ENCODE peak calls at places on chromosomes 1 and 21, in seven cellular contexts. O is mesendoderm, Y is mesenchymal stem cell, D is H1, T is IMR-90, L is H9, W is neuronal stem cell. P is an unnamed sample.

GRCh38 chr1:207938016-207938415 is 27.1 kb upstream of the CD34 start:
- DNase-seq in L (no peak), D (no peak), O (no peak), W (no peak), T (peak), Y (no peak), P (no peak)

GRCh38 chr1:24893431-24893830 is 36.6 kb downstream of the RUNX3 start:
- DNase-seq in O (no peak), Y (no peak), D (no peak), W (no peak), L (no peak), T (no peak), P (no peak)

GRCh38 chr21:31924548-31924947 is 51.7 kb downstream of the HUNK start:
- DNase-seq in D (no peak), L (no peak), Y (no peak), W (no peak), T (no peak), O (no peak), P (peak)

GRCh38 chr1:204716687-204717086 is 31.1 kb upstream of the LRRN2 start:
- DNase-seq in T (no peak), D (no peak), L (no peak), O (no peak), W (no peak), Y (no peak), P (no peak)

GRCh38 chr1:30083800-30084464 is 639.5 kb downstream of the MATN1 start:
- DNase-seq in T (peak), O (peak), W (no peak), L (no peak), Y (peak), D (no peak), P (no peak)

GRCh38 chr1:158564608-158565007 is 5.8 kb downstream of the OR6P1 start:
- DNase-seq in W (no peak), O (peak), D (no peak), L (no peak), T (no peak), Y (no peak), P (no peak)

GRCh38 chr1:53183277-53183990 is 13.2 kb upstream of the CPT2 start:
- DNase-seq in D (no peak), T (peak), Y (peak), W (no peak), O (peak), L (no peak), P (peak)

GRCh38 chr1:3227372-3227704 is 158.3 kb downstream of the PRDM16 start:
- DNase-seq in T (no peak), Y (no peak), W (no peak), D (no peak), O (no peak), L (no peak), P (no peak)

GRCh38 chr1:76826072-76826827 is 41.0 kb upstream of the ST6GALNAC5 start:
- DNase-seq in D (no peak), T (peak), Y (peak), L (no peak), O (no peak), W (no peak), P (no peak)

GRCh38 chr1:46333300-46334029 is 7.1 kb upstream of the NSUN4 start:
- DNase-seq in W (no peak), O (peak), L (peak), T (peak), Y (peak), D (peak), P (no peak)

DNA sequence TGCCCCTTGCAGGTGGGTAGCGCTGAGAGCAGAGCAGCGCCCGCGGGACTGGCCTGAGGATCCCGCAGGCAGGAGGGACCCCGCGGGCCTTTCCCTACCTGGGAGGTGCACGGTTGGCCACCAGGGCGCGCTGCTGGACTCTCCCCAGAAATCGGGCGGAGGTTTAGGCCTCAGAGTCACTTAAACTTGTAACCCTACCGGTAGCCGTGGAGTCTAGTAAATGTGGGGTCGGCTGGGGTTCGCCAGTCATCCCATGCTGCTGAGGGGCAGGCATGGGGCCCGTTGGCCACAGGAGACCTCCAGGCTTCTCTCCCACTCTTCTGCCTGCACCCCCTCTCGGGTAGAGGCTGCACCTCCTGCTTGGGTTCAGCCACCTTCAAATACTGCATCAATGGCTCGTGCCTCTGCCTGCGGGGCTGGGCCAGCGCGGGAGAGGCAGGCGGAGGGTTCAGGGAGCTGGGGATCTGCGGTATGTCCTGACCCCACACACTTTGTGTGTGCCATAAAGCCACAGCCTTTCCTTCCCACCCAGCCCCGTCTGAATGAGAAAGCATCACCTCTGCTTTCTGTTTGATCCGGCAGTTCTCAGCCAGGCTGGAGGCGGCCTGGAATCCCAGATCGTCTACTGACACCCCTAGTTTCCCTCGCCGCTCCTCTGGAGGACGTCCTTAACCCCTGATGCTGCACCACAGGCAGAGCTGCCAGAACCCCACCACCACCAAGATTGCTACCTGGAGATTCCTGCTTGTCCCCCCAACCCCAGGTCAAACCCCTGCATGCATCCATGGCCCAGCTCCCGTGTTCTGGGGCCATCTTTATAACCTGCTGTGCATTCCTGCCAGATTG is 12.3 kb upstream of the GSTM4 start:
- DNase-seq in W (peak), T (peak), Y (peak), O (peak), D (peak), L (peak), P (peak)
- H3K9ac ChIP-seq in W (peak), T (no peak), Y (peak), O (no peak), D (no peak), L (no peak), P (no peak)

GRCh38 chr1:229757226-229757625 is 131.2 kb downstream of the URB2 start:
- DNase-seq in T (no peak), O (peak), W (no peak), D (no peak), Y (no peak), L (no peak), P (peak)
- H3K18ac ChIP-seq in T (no peak), O (no peak), W (no peak), D (no peak), Y (no peak), L (no peak), P (no peak)

DNA sequence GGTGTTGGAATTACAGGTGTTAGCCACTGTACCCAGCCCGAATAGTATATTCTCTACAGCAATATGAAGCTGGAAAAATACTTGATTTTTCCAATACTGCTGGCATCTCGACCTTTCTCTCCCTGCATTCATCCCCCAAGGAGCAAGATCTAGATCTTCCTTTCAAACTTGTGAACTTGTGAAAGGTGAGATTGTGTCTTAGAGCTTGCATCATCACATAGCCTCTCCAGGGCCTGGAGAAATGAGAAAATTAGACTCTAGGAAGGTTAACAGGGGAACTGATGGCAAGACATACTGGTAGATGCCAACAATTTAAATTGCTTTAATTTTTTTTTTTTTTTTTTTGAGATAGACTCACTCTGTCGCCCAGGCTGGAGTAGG is 2.1 kb downstream of the PRUNE1 start:
- DNase-seq in O (no peak), W (no peak), Y (no peak), L (no peak), T (no peak), D (no peak), P (no peak)
- H3K23ac ChIP-seq in O (no peak), W (no peak), Y (no peak), L (no peak), T (no peak), D (no peak), P (no peak)

GRCh38 chr21:43731476-43731875 is 12.5 kb downstream of the PDXK start:
- DNase-seq in D (no peak), Y (no peak), L (no peak), W (no peak), T (no peak), O (no peak), P (peak)

GRCh38 chr21:43733060-43733459 is 14.1 kb downstream of the PDXK start:
- DNase-seq in Y (no peak), W (no peak), D (no peak), O (no peak), T (no peak), L (no peak), P (no peak)

GRCh38 chr21:43733529-43734071 is 14.7 kb downstream of the PDXK start:
- DNase-seq in W (no peak), D (no peak), T (peak), Y (peak), L (no peak), O (no peak), P (no peak)

GRCh38 chr21:43734131-43734634 is 15.3 kb downstream of the PDXK start:
- DNase-seq in L (no peak), D (no peak), T (no peak), W (no peak), Y (no peak), O (no peak), P (no peak)

GRCh38 chr21:43731891-43732711 is 13.2 kb downstream of the PDXK start:
- DNase-seq in T (no peak), W (no peak), L (no peak), O (no peak), D (no peak), Y (no peak), P (peak)
- H3K9ac ChIP-seq in T (no peak), W (no peak), L (no peak), O (no peak), D (no peak), Y (peak), P (no peak)

GRCh38 chr1:206568779-206569352 is 43.4 kb downstream of the EIF2D start:
- DNase-seq in W (no peak), L (no peak), O (no peak), Y (no peak), T (no peak), D (no peak), P (no peak)
- H3K18ac ChIP-seq in W (no peak), L (no peak), O (no peak), Y (no peak), T (no peak), D (no peak), P (no peak)

DNA sequence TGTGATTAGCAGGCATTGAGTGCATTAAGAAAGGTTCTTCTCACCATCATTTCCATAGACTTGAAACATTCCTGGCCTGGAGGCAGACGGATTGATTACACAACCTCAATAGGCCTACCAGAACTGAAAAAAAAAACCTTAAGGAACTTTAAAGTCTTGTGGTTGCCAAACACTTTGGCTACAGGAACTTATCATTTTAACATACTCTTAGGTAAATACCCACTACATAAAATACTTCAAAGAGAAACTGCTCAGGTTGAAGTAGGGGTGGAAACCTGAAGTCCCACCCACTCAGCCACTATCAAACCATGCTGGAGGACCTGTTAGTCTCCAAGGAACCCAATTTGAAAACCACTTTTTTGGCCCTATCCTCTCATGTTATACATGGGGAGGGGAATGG is 22.4 kb upstream of the HMGB4 start:
- DNase-seq in O (no peak), W (no peak), Y (no peak), D (no peak), T (no peak), L (no peak), P (no peak)
- H3K23ac ChIP-seq in O (no peak), W (no peak), Y (no peak), D (no peak), T (no peak), L (no peak), P (no peak)

GRCh38 chr1:81801834-81802531 is 1.2 kb downstream of the ADGRL2 start:
- DNase-seq in T (peak), W (no peak), O (peak), D (no peak), Y (peak), L (peak), P (no peak)
- H3K9ac ChIP-seq in T (peak), W (peak), O (peak), D (peak), Y (peak), L (peak), P (peak)

GRCh38 chr1:63669151-63669961 is 76.1 kb downstream of the PGM1 start:
- DNase-seq in O (no peak), L (no peak), D (no peak), Y (no peak), T (no peak), W (no peak), P (no peak)
- H3K18ac ChIP-seq in O (no peak), L (no peak), D (no peak), Y (no peak), T (no peak), W (peak), P (no peak)

GRCh38 chr21:45143855-45144254 is 69.5 kb downstream of the ADARB1 start:
- DNase-seq in Y (no peak), W (no peak), L (no peak), O (no peak), D (no peak), T (no peak), P (no peak)

GRCh38 chr21:45141507-45141906 is 67.1 kb downstream of the ADARB1 start:
- DNase-seq in O (no peak), W (no peak), D (no peak), T (no peak), Y (no peak), L (no peak), P (no peak)

GRCh38 chr21:45142916-45143315 is 68.5 kb downstream of the ADARB1 start:
- DNase-seq in O (no peak), T (no peak), L (no peak), W (no peak), D (no peak), Y (no peak), P (no peak)

GRCh38 chr21:45140346-45140940 is 66.1 kb downstream of the ADARB1 start:
- DNase-seq in W (peak), L (peak), D (peak), Y (peak), T (peak), O (peak), P (peak)

DNA sequence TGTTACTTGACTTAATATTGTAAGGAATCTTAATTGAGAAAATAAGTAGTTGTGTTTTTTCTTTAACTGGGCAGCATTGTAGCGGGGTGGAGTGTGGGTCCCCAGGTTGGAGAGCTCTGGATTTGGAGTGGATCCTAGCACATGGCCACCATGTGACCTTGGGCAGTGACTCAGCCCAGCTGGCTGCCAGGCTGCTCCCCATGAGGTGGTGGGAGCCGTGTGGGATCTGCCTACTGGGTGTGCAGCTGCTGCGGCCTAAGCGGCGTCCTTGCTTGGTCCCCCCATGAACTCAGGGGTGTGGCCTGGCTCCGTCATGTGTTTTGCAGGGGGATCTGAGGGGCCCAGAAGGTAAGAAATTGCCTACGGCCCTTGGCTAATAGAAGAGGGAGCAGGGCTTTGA is 68.1 kb downstream of the ADARB1 start:
- DNase-seq in T (peak), D (no peak), Y (peak), L (no peak), W (no peak), O (no peak), P (no peak)
- H3K23ac ChIP-seq in T (no peak), D (no peak), Y (no peak), L (no peak), W (peak), O (no peak), P (no peak)

GRCh38 chr1:201269241-201269640 is 14.1 kb upstream of the PKP1 start:
- DNase-seq in D (no peak), T (no peak), W (no peak), Y (no peak), L (no peak), O (no peak), P (peak)

GRCh38 chr1:201266774-201267173 is 16.5 kb upstream of the PKP1 start:
- DNase-seq in T (peak), L (peak), Y (peak), W (no peak), D (no peak), O (no peak), P (peak)

GRCh38 chr1:201269900-201270410 is 13.4 kb upstream of the PKP1 start:
- DNase-seq in D (no peak), Y (no peak), O (no peak), T (no peak), L (peak), W (no peak), P (no peak)

GRCh38 chr1:201267481-201268229 is 15.7 kb upstream of the PKP1 start:
- DNase-seq in D (no peak), L (peak), W (no peak), T (peak), Y (peak), O (no peak), P (no peak)

DNA sequence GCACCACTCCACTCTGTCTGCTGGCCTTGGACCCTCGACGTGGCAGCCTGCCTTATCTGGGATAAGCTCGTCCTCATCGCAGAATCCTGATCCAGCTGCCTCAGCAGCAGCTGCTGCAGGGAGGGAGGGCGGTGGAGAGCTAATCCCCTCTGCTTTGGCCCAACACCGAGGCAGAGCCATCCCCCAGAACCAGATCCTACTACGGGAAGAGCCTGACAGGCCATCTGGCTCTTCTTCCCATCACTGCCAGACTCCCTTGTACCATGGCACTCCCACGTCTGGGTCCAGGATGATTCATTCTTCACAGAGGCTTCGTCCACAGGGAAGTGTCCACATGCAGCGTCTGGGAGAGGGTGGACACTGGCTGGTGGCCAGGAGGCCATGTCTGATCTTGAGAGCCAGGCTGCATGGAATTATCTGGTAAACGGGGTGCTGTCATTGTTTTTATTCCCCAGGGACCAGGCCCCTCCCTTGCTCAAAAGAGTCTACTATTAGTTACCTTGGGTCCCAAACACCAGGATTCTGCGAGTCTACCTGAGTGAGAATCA is 14.6 kb upstream of the PKP1 start:
- DNase-seq in W (no peak), Y (peak), T (peak), D (no peak), L (no peak), O (no peak), P (no peak)
- H3K9ac ChIP-seq in W (no peak), Y (no peak), T (no peak), D (no peak), L (no peak), O (no peak), P (no peak)

P was measured in trophoblast cell.